ENCODE peak calls at places on chromosomes 2 and 18, in four cellular contexts. Z, M, U and A are unnamed samples.
A peak's percentile ranks its signal among the peaks of the same experiment; 100 is the strongest.

GRCh38 chr2:392921-393270 is 105.0 kb upstream of the ALKAL2 start:
- DNase-seq in U (no peak), M (no peak), Z (no peak), A (no peak)

GRCh38 chr18:78242307-78242643 is 737.3 kb upstream of the SALL3 start:
- DNase-seq in U (no peak), M (no peak), Z (no peak), A (no peak)

GRCh38 chr2:109545828-109546713 is 67.7 kb downstream of the SEPTIN10 start:
- DNase-seq in U (peak; percentile 28), Z (peak; percentile 81), M (peak; percentile 24), A (peak; percentile 75)

GRCh38 chr2:2147024-2147900 is 183.8 kb downstream of the MYT1L start:
- DNase-seq in M (no peak), Z (no peak), U (no peak), A (no peak)

GRCh38 chr2:10774394-10774793 is 38.2 kb downstream of the PDIA6 start:
- DNase-seq in Z (no peak), U (no peak), M (no peak), A (no peak)

GRCh38 chr2:182587831-182588230 is 128.2 kb upstream of the DNAJC10 start:
- DNase-seq in M (no peak), Z (no peak), U (no peak), A (no peak)

GRCh38 chr2:8193146-8193545 is 488.7 kb upstream of the ID2 start:
- DNase-seq in M (no peak), Z (no peak), U (no peak), A (no peak)

GRCh38 chr2:42970151-42970550 is 177.8 kb upstream of the HAAO start:
- DNase-seq in Z (no peak), U (no peak), M (no peak), A (no peak)

GRCh38 chr2:23636412-23636811 is 251.4 kb downstream of the KLHL29 start:
- DNase-seq in Z (no peak), M (peak; percentile 23), U (no peak), A (peak; percentile 40)

GRCh38 chr2:12619975-12620374 is 96.8 kb upstream of the TRIB2 start:
- DNase-seq in M (no peak), Z (no peak), U (no peak), A (peak; percentile 20)

GRCh38 chr2:240624950-240625621 is at the start of gene GPR35:
- DNase-seq in Z (no peak), M (no peak), U (no peak), A (peak; percentile 97)

GRCh38 chr18:37465922-37466321 is 99.7 kb downstream of the CELF4 start:
- DNase-seq in Z (no peak), M (no peak), U (no peak), A (no peak)

GRCh38 chr2:7191927-7192326 is 274.7 kb downstream of the RNF144A start:
- DNase-seq in Z (no peak), M (peak; percentile 13), U (no peak), A (no peak)

GRCh38 chr18:22846088-22846683 is 86.9 kb upstream of the RBBP8 start:
- DNase-seq in U (peak; percentile 21), Z (no peak), M (peak; percentile 26), A (peak; percentile 45)

GRCh38 chr2:172834881-172835280 is 99.2 kb downstream of the RAPGEF4 start:
- DNase-seq in U (no peak), Z (no peak), M (no peak), A (no peak)

GRCh38 chr2:108074945-108075344 is 88.6 kb downstream of the SLC5A7 start:
- DNase-seq in Z (no peak), U (no peak), M (no peak), A (no peak)

GRCh38 chr2:26587966-26588365 is 53.2 kb downstream of the CIB4 start:
- DNase-seq in M (no peak), U (no peak), Z (no peak), A (no peak)

GRCh38 chr2:219060821-219061791 is at the start of gene IHH:
- DNase-seq in M (no peak), U (no peak), Z (peak; percentile 74), A (peak; percentile 47)
- TF ChIP-seq POLR2A in M (no peak), U (no peak), Z (no peak), A (no peak)

GRCh38 chr18:70981400-70982140 is 692.7 kb downstream of the SOCS6 start:
- DNase-seq in U (no peak), Z (no peak), M (no peak), A (no peak)
- TF ChIP-seq MAX in U (no peak), Z (no peak), M (no peak), A (no peak)

GRCh38 chr18:24799176-24799575 is 338.7 kb downstream of the HRH4 start:
- DNase-seq in U (no peak), Z (no peak), M (no peak), A (peak; percentile 6)
- TF ChIP-seq CTCF in U (no peak), Z (no peak), M (no peak), A (no peak)

GRCh38 chr18:3251249-3251962 is 3.8 kb downstream of the MYL12A start:
- DNase-seq in Z (no peak), U (no peak), M (no peak), A (no peak)

GRCh38 chr18:3248670-3249359 is 1.2 kb downstream of the MYL12A start:
- DNase-seq in U (no peak), M (no peak), Z (no peak), A (peak; percentile 71)

GRCh38 chr18:3251963-3252277 is 4.3 kb downstream of the MYL12A start:
- DNase-seq in Z (no peak), U (no peak), M (no peak), A (no peak)

GRCh38 chr18:3248062-3248669 is 565 bp downstream of the MYL12A start:
- DNase-seq in Z (no peak), M (no peak), U (no peak), A (peak; percentile 65)

DNA sequence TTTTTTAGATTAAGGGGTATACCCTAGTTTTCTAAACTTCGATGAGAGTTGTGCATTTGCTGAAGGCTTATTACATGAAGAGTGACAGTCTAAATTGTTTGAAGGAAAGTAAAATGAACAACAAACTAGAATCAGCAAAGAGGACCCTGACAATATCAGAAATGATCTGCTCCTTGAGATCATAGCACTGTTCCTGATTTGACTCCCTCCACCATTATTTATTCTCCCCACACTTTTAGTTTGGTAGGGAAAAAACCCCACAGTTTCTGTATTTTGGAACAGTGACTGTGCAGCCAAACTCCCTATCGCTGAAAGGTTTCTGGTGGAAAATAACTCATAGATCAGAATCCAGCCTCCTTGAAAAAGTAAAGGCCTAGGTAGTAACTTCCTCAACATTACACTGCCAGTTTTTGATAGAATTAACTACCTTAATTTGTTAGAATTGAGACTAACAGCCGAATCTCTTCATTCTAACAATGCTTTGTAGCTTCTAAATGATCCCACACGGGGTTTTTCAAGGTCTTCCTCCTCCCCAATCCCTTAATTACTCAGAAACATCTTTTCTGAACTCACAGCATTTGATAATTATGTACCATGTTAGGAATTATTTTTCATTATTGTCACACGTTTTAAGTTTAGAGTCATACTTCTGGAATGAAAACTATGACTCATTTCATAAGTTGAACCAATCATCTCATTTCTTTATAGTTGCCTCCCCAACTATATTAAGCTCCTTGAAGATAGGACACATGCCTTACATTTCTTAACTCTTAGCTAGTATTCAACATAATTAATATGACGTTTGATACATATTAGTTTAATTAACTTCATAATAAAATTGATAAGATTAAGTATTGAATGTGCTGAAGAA is 2.9 kb downstream of the MYL12A start:
- DNase-seq in U (no peak), M (no peak), Z (no peak), A (no peak)
- TF ChIP-seq POLR2A in U (no peak), M (no peak), Z (peak; percentile 31), A (no peak)

GRCh38 chr18:4252840-4253239 is 202.3 kb downstream of the DLGAP1 start:
- DNase-seq in M (no peak), U (no peak), Z (no peak), A (no peak)

GRCh38 chr18:4250141-4250540 is 205.0 kb downstream of the DLGAP1 start:
- DNase-seq in Z (no peak), U (no peak), M (no peak), A (no peak)

GRCh38 chr18:4251873-4252272 is 203.2 kb downstream of the DLGAP1 start:
- DNase-seq in M (no peak), Z (no peak), U (no peak), A (no peak)

GRCh38 chr18:4256786-4257417 is 198.2 kb downstream of the DLGAP1 start:
- DNase-seq in Z (no peak), M (no peak), U (no peak), A (no peak)

DNA sequence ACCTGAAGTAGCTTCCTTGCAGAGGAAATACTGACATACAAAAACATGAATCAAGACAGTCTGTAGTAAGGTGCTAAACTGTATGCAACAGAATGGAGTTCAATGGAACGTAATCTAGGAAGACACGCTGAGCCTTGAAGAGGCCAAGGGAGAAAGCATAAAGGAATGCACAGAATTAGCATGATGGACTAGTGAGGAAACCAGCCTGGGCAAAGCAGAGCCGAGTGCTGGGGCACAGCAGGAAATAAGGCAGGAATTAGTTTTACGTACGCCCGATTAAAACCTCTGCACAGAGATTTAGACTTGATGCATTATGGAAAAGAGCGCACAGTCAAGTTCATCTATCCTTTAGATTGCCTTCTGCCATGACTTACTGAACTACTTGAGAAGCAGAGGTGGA is 200.3 kb downstream of the DLGAP1 start:
- DNase-seq in M (no peak), Z (no peak), U (no peak), A (no peak)
- TF ChIP-seq MAX in M (no peak), Z (no peak), U (no peak), A (no peak)

DNA sequence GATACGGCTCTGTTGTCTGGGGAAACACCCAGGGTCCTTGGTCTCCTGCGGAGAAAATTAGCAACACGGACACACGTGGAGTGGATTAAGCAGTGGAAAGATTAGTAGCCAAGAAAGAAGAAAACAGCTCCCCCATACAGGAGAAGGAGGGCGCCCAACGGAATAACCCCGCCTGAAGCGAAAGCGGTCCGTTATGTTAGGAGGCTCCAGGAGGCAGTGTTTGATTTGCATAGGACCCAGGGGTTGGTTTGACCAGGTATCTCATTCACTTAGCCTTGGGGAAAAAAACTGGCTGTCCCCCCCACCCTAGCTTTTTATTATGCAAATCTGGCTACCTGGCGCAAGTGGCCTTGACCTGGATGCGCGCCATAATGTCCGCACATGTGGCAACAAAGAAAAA is 170.1 kb upstream of the KYNU start:
- DNase-seq in U (no peak), Z (no peak), M (no peak), A (no peak)
- TF ChIP-seq CTCF in U (no peak), Z (no peak), M (no peak), A (no peak)